ENCODE peak calls at places on chromosomes 3 and 15, in four cellular contexts. T is A549, N is K562, F is HepG2. H is an unnamed sample.

GRCh38 chr3:52529376-52530333 is 4.0 kb downstream of the NT5DC2 start:
- DNase-seq in T (no peak), N (no peak), F (no peak), H (no peak)

GRCh38 chr3:144128117-144128892 is 156.7 kb downstream of the DIPK2A start:
- DNase-seq in T (no peak), N (no peak), F (no peak), H (no peak)

GRCh38 chr15:22895465-22896190 is 57.2 kb downstream of the NIPA2 start:
- DNase-seq in T (peak), N (peak), F (no peak), H (no peak)

GRCh38 chr15:69820819-69821218 is 276.9 kb downstream of the TLE3 start:
- DNase-seq in T (no peak), N (no peak), F (no peak), H (peak)

GRCh38 chr15:57256941-57257340 is 119.4 kb upstream of the CGNL1 start:
- DNase-seq in T (no peak), N (no peak), F (no peak), H (no peak)

GRCh38 chr3:18419232-18419631 is 5.9 kb downstream of the SATB1 start:
- DNase-seq in T (no peak), N (no peak), F (no peak), H (no peak)

GRCh38 chr3:153601422-153601853 is 439.4 kb downstream of the RAP2B start:
- DNase-seq in T (no peak), N (no peak), F (no peak), H (peak)

GRCh38 chr3:119494597-119494996 is 3.8 kb upstream of the TIMMDC1 start:
- DNase-seq in T (no peak), N (no peak), F (no peak), H (no peak)

GRCh38 chr3:34882764-34883163 is 756.6 kb upstream of the ARPP21 start:
- DNase-seq in T (no peak), N (no peak), F (no peak), H (no peak)

GRCh38 chr3:53705774-53706173 is 140.4 kb downstream of the CHDH start:
- DNase-seq in T (no peak), N (no peak), F (no peak), H (no peak)

GRCh38 chr3:43185256-43185655 is 79.4 kb upstream of the POMGNT2 start:
- DNase-seq in T (no peak), N (no peak), F (no peak), H (no peak)

DNA sequence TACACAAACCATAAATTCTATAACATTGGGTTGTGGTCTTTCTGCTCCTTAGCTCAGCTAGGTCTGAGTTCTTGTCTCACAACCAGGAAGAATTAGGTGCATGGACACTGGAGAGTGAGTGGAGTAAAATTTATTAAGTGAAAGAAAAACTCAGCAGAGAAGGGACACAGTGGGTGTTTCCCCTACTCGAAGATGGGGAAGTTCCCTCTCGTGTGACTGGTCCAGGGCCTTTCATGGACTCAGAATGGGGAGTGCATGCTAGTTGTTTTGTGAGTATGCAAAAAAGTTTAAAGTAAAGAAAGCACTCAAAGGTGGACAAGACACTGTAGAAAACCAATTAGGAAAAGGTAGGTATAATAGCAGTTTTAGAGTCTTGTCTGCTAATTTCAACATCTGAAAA is 215.5 kb upstream of the RORA start:
- DNase-seq in T (no peak), N (no peak), F (no peak), H (no peak)
- TF ChIP-seq NR3C1 in T (no peak), N (no peak), F (no peak), H (no peak)

GRCh38 chr3:100106531-100107155 is 7.7 kb downstream of the FILIP1L start:
- DNase-seq in T (no peak), N (no peak), F (no peak), H (no peak)
- TF ChIP-seq MAX in T (no peak), N (no peak), F (no peak), H (no peak)

GRCh38 chr3:146416366-146416765 is 53.0 kb downstream of the PLSCR2 start:
- DNase-seq in T (no peak), N (no peak), F (no peak), H (no peak)

GRCh38 chr3:146414010-146414409 is 55.4 kb downstream of the PLSCR2 start:
- DNase-seq in T (no peak), N (no peak), F (no peak), H (no peak)
- TF ChIP-seq NR3C1 in T (no peak), N (no peak), F (no peak), H (no peak)

DNA sequence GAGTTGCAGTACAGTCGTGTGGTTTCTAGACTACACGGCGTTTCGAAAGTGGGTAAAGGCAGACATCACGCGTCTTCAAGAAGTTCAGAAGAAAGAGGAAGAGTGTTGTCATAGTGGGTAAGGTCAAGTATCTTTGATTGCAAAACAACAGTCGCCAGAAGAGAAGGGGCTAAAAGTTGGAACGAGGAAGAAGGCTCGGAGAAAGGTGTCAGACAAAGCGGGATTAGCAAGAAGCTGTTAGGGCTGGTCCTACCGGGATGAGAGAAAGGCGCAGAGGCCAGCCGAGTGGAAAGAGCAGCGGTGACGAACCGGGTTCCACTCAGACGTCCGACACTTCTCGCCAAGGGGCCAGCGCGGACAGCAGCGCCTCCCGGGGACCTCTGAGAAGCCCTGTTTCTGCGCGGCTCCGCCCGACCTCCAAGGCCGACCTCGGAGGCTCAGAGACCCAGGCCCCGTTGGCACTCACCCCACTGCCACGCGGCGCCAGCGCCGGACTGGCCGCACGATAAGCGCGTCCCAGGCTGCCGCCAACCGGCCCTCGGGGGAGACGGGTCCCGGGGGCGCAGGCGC is 480 bp downstream of the ADPGK start:
- DNase-seq in T (no peak), N (no peak), F (no peak), H (no peak)
- TF ChIP-seq MAX in T (no peak), N (no peak), F (no peak), H (no peak)

GRCh38 chr15:83248151-83248851 is 36.2 kb downstream of the BNC1 start:
- DNase-seq in T (peak), N (peak), F (peak), H (peak)
- TF ChIP-seq NR3C1 in T (no peak), N (no peak), F (no peak), H (no peak)

DNA sequence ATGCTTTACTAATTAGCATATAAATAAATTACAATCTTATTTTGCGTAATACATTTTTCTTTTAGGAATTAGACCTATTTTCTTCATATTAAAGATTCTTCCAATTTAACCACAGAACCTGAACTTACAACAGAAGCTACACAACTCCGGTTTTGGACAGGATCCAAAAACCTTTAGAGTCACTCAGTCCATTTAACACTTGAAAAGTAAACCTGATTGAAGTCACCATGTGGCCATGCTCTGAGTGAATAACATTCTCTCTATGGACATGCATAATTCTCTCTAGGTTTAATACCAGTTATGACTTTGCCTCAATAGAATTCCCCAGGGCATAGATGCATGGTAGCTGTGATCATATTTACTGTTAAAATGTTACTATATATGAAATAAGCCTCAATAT is 751.0 kb downstream of the VGLL3 start:
- DNase-seq in T (no peak), N (no peak), F (no peak), H (no peak)
- TF ChIP-seq MAX in T (no peak), N (no peak), F (no peak), H (no peak)

GRCh38 chr3:142029791-142030190 is 119.6 kb downstream of the TFDP2 start:
- DNase-seq in T (no peak), N (no peak), F (no peak), H (no peak)
- TF ChIP-seq NR3C1 in T (no peak), N (no peak), F (no peak), H (no peak)

GRCh38 chr3:128572644-128573105 is 77.9 kb downstream of the RPN1 start:
- DNase-seq in T (peak), N (peak), F (peak), H (peak)
- TF ChIP-seq MAX in T (no peak), N (no peak), F (no peak), H (no peak)